ENCODE peak calls at places on chromosomes 5 and 9, in ten cellular contexts. One of them, this sample, is unnamed.

GRCh38 chr5:154444559-154445421 is 1.0 kb upstream of the SAP30L start:
- DNase-seq in PC-3: peak
- DNase-seq in fibroblast of lung: peak
- DNase-seq in neural progenitor cell: peak
- DNase-seq in astrocyte: no peak
- DNase-seq in IMR-90: no peak
- DNase-seq in HCT116: no peak
- DNase-seq in K562: peak
- DNase-seq in endodermal cell: peak
- DNase-seq in SK-N-SH: peak
- DNase-seq in this sample: peak

GRCh38 chr5:88882321-88883038 is 504 bp downstream of the MEF2C start:
- DNase-seq in PC-3: peak
- DNase-seq in fibroblast of lung: peak
- DNase-seq in neural progenitor cell: no peak
- DNase-seq in astrocyte: no peak
- DNase-seq in IMR-90: peak
- DNase-seq in HCT116: no peak
- DNase-seq in K562: no peak
- DNase-seq in endodermal cell: peak
- DNase-seq in SK-N-SH: no peak
- DNase-seq in this sample: peak

GRCh38 chr5:31853398-31854135 is 214.6 kb downstream of the PDZD2 start:
- DNase-seq in PC-3: peak
- DNase-seq in fibroblast of lung: no peak
- DNase-seq in neural progenitor cell: peak
- DNase-seq in astrocyte: no peak
- DNase-seq in IMR-90: no peak
- DNase-seq in HCT116: no peak
- DNase-seq in K562: no peak
- DNase-seq in endodermal cell: peak
- DNase-seq in SK-N-SH: no peak
- DNase-seq in this sample: no peak

GRCh38 chr9:110555971-110556370 is 23.6 kb downstream of the SVEP1 start:
- DNase-seq in PC-3: no peak
- DNase-seq in fibroblast of lung: peak
- DNase-seq in neural progenitor cell: no peak
- DNase-seq in astrocyte: peak
- DNase-seq in IMR-90: peak
- DNase-seq in HCT116: no peak
- DNase-seq in K562: no peak
- DNase-seq in endodermal cell: no peak
- DNase-seq in SK-N-SH: no peak
- DNase-seq in this sample: peak

GRCh38 chr9:138022121-138022741 is 144.6 kb downstream of the CACNA1B start:
- DNase-seq in PC-3: peak
- DNase-seq in fibroblast of lung: no peak
- DNase-seq in neural progenitor cell: peak
- DNase-seq in astrocyte: no peak
- DNase-seq in IMR-90: no peak
- DNase-seq in HCT116: peak
- DNase-seq in K562: peak
- DNase-seq in endodermal cell: peak
- DNase-seq in SK-N-SH: peak
- DNase-seq in this sample: no peak

GRCh38 chr5:153629027-153629426 is 138.6 kb downstream of the GRIA1 start:
- DNase-seq in PC-3: peak
- DNase-seq in fibroblast of lung: peak
- DNase-seq in neural progenitor cell: peak
- DNase-seq in astrocyte: peak
- DNase-seq in IMR-90: peak
- DNase-seq in HCT116: peak
- DNase-seq in K562: no peak
- DNase-seq in endodermal cell: peak
- DNase-seq in SK-N-SH: peak
- DNase-seq in this sample: peak

GRCh38 chr5:74673011-74673790 is 11.8 kb upstream of the HEXB start:
- DNase-seq in PC-3: peak
- DNase-seq in fibroblast of lung: peak
- DNase-seq in neural progenitor cell: peak
- DNase-seq in astrocyte: no peak
- DNase-seq in IMR-90: peak
- DNase-seq in HCT116: peak
- DNase-seq in K562: no peak
- DNase-seq in endodermal cell: no peak
- DNase-seq in SK-N-SH: peak
- DNase-seq in this sample: no peak

GRCh38 chr9:801399-802071 is 40.0 kb upstream of the DMRT1 start:
- DNase-seq in PC-3: no peak
- DNase-seq in fibroblast of lung: peak
- DNase-seq in neural progenitor cell: no peak
- DNase-seq in astrocyte: peak
- DNase-seq in IMR-90: peak
- DNase-seq in HCT116: no peak
- DNase-seq in K562: no peak
- DNase-seq in endodermal cell: no peak
- DNase-seq in SK-N-SH: no peak
- DNase-seq in this sample: no peak

GRCh38 chr9:113636693-113637092 is 173.2 kb downstream of the RGS3 start:
- DNase-seq in PC-3: no peak
- DNase-seq in fibroblast of lung: no peak
- DNase-seq in neural progenitor cell: no peak
- DNase-seq in astrocyte: no peak
- DNase-seq in IMR-90: no peak
- DNase-seq in HCT116: no peak
- DNase-seq in K562: no peak
- DNase-seq in endodermal cell: no peak
- DNase-seq in SK-N-SH: no peak
- DNase-seq in this sample: no peak

GRCh38 chr5:136082390-136083193 is 50.1 kb upstream of the SMAD5 start:
- DNase-seq in PC-3: peak
- DNase-seq in fibroblast of lung: peak
- DNase-seq in neural progenitor cell: peak
- DNase-seq in astrocyte: no peak
- DNase-seq in IMR-90: peak
- DNase-seq in HCT116: peak
- DNase-seq in K562: peak
- DNase-seq in endodermal cell: peak
- DNase-seq in SK-N-SH: peak
- DNase-seq in this sample: peak

GRCh38 chr9:94078086-94078485 is 6.2 kb upstream of the PTPDC1 start:
- DNase-seq in PC-3: no peak
- DNase-seq in fibroblast of lung: no peak
- DNase-seq in neural progenitor cell: no peak
- DNase-seq in astrocyte: no peak
- DNase-seq in IMR-90: no peak
- DNase-seq in HCT116: no peak
- DNase-seq in K562: no peak
- DNase-seq in endodermal cell: no peak
- DNase-seq in SK-N-SH: no peak
- DNase-seq in this sample: no peak

GRCh38 chr5:10099548-10099947 is 150.1 kb downstream of the ATPSCKMT start:
- DNase-seq in PC-3: no peak
- DNase-seq in fibroblast of lung: no peak
- DNase-seq in neural progenitor cell: no peak
- DNase-seq in astrocyte: no peak
- DNase-seq in IMR-90: no peak
- DNase-seq in HCT116: no peak
- DNase-seq in K562: no peak
- DNase-seq in endodermal cell: no peak
- DNase-seq in SK-N-SH: no peak
- DNase-seq in this sample: no peak

GRCh38 chr9:119677811-119678530 is 308.7 kb upstream of the BRINP1 start:
- DNase-seq in PC-3: no peak
- DNase-seq in fibroblast of lung: no peak
- DNase-seq in neural progenitor cell: no peak
- DNase-seq in astrocyte: no peak
- DNase-seq in IMR-90: no peak
- DNase-seq in HCT116: no peak
- DNase-seq in K562: no peak
- DNase-seq in endodermal cell: no peak
- DNase-seq in SK-N-SH: no peak
- DNase-seq in this sample: no peak

GRCh38 chr5:68688547-68688946 is 405.3 kb upstream of the SLC30A5 start:
- DNase-seq in PC-3: no peak
- DNase-seq in fibroblast of lung: no peak
- DNase-seq in neural progenitor cell: no peak
- DNase-seq in astrocyte: no peak
- DNase-seq in IMR-90: no peak
- DNase-seq in HCT116: no peak
- DNase-seq in K562: no peak
- DNase-seq in endodermal cell: no peak
- DNase-seq in SK-N-SH: no peak
- DNase-seq in this sample: no peak

DNA sequence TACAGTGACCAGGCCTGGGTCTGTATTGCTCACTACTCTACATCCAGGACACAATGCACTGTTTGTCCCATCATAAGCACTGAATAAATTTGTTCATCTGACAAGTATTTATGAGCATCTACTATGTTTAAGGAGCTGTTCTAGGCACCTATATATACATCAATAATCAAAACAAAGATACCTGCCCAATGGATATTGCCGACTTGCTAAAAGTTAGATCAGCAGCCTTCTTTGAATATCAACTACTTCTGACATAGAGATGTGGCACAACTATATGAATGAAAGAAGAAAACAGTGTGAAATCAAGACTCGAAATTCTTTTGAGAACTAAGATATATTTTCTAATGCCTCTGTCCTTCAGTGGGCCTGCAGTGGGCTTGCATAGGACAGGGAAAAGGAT is 215.7 kb downstream of the ARL15 start:
- DNase-seq in PC-3: no peak
- DNase-seq in fibroblast of lung: no peak
- DNase-seq in neural progenitor cell: no peak
- DNase-seq in astrocyte: no peak
- DNase-seq in IMR-90: no peak
- DNase-seq in HCT116: no peak
- DNase-seq in K562: no peak
- DNase-seq in endodermal cell: no peak
- DNase-seq in SK-N-SH: no peak
- DNase-seq in this sample: no peak
- H3K9ac ChIP-seq in PC-3: no peak
- H3K9ac ChIP-seq in fibroblast of lung: no peak
- H3K9ac ChIP-seq in neural progenitor cell: no peak
- H3K9ac ChIP-seq in astrocyte: no peak
- H3K9ac ChIP-seq in IMR-90: no peak
- H3K9ac ChIP-seq in HCT116: no peak
- H3K9ac ChIP-seq in K562: no peak
- H3K9ac ChIP-seq in endodermal cell: no peak
- H3K9ac ChIP-seq in SK-N-SH: no peak
- H3K9ac ChIP-seq in this sample: no peak

DNA sequence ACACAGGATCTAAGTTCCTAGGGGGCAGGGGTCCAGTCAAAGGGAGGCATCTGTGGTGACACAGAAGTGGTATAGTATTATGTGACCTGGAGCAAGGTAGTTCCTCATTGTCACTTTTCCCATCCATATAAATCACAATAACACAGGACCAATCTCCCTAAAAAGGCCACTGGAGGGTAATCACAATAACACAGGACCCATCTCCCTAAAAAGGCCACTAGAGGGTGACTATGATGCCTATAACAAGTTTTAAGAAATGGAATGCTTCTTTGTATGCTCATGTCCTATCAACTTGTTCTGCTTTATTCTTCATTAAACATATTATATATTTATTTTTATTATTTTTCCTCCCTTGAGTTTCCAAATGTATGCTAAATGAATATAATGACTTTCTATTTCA is 254.6 kb downstream of the ASTN2 start:
- DNase-seq in PC-3: no peak
- DNase-seq in fibroblast of lung: no peak
- DNase-seq in neural progenitor cell: peak
- DNase-seq in astrocyte: no peak
- DNase-seq in IMR-90: no peak
- DNase-seq in HCT116: no peak
- DNase-seq in K562: no peak
- DNase-seq in endodermal cell: no peak
- DNase-seq in SK-N-SH: no peak
- DNase-seq in this sample: no peak
- TF ChIP-seq CTCF in PC-3: no peak
- TF ChIP-seq CTCF in fibroblast of lung: no peak
- TF ChIP-seq CTCF in neural progenitor cell: peak
- TF ChIP-seq CTCF in astrocyte: peak
- TF ChIP-seq CTCF in IMR-90: no peak
- TF ChIP-seq CTCF in HCT116: no peak
- TF ChIP-seq CTCF in K562: no peak
- TF ChIP-seq CTCF in endodermal cell: peak
- TF ChIP-seq CTCF in SK-N-SH: no peak
- TF ChIP-seq CTCF in this sample: no peak

GRCh38 chr5:188488-189481 is 2.5 kb upstream of the LRRC14B start:
- DNase-seq in PC-3: peak
- DNase-seq in fibroblast of lung: peak
- DNase-seq in neural progenitor cell: peak
- DNase-seq in astrocyte: peak
- DNase-seq in IMR-90: peak
- DNase-seq in HCT116: peak
- DNase-seq in K562: peak
- DNase-seq in endodermal cell: peak
- DNase-seq in SK-N-SH: peak
- DNase-seq in this sample: peak

GRCh38 chr5:190366-191035 is 794 bp upstream of the LRRC14B start:
- DNase-seq in PC-3: no peak
- DNase-seq in fibroblast of lung: no peak
- DNase-seq in neural progenitor cell: no peak
- DNase-seq in astrocyte: no peak
- DNase-seq in IMR-90: no peak
- DNase-seq in HCT116: no peak
- DNase-seq in K562: no peak
- DNase-seq in endodermal cell: no peak
- DNase-seq in SK-N-SH: no peak
- DNase-seq in this sample: no peak

GRCh38 chr5:191036-191948 is at the start of gene LRRC14B:
- DNase-seq in PC-3: no peak
- DNase-seq in fibroblast of lung: no peak
- DNase-seq in neural progenitor cell: no peak
- DNase-seq in astrocyte: no peak
- DNase-seq in IMR-90: no peak
- DNase-seq in HCT116: no peak
- DNase-seq in K562: no peak
- DNase-seq in endodermal cell: no peak
- DNase-seq in SK-N-SH: no peak
- DNase-seq in this sample: no peak

GRCh38 chr5:189486-189885 is 1.8 kb upstream of the LRRC14B start:
- DNase-seq in PC-3: no peak
- DNase-seq in fibroblast of lung: no peak
- DNase-seq in neural progenitor cell: no peak
- DNase-seq in astrocyte: no peak
- DNase-seq in IMR-90: no peak
- DNase-seq in HCT116: no peak
- DNase-seq in K562: no peak
- DNase-seq in endodermal cell: no peak
- DNase-seq in SK-N-SH: no peak
- DNase-seq in this sample: no peak

GRCh38 chr5:189976-190365 is 1.3 kb upstream of the LRRC14B start:
- DNase-seq in PC-3: no peak
- DNase-seq in fibroblast of lung: no peak
- DNase-seq in neural progenitor cell: no peak
- DNase-seq in astrocyte: no peak
- DNase-seq in IMR-90: no peak
- DNase-seq in HCT116: no peak
- DNase-seq in K562: peak
- DNase-seq in endodermal cell: no peak
- DNase-seq in SK-N-SH: no peak
- DNase-seq in this sample: no peak
- H3K9ac ChIP-seq in PC-3: no peak
- H3K9ac ChIP-seq in fibroblast of lung: no peak
- H3K9ac ChIP-seq in neural progenitor cell: no peak
- H3K9ac ChIP-seq in astrocyte: no peak
- H3K9ac ChIP-seq in IMR-90: no peak
- H3K9ac ChIP-seq in HCT116: no peak
- H3K9ac ChIP-seq in K562: no peak
- H3K9ac ChIP-seq in endodermal cell: no peak
- H3K9ac ChIP-seq in SK-N-SH: no peak
- H3K9ac ChIP-seq in this sample: no peak

GRCh38 chr9:125789196-125789595 is 42.0 kb downstream of the PBX3 start:
- DNase-seq in PC-3: no peak
- DNase-seq in fibroblast of lung: no peak
- DNase-seq in neural progenitor cell: no peak
- DNase-seq in astrocyte: no peak
- DNase-seq in IMR-90: no peak
- DNase-seq in HCT116: no peak
- DNase-seq in K562: no peak
- DNase-seq in endodermal cell: no peak
- DNase-seq in SK-N-SH: no peak
- DNase-seq in this sample: no peak
- TF ChIP-seq CTCF in PC-3: no peak
- TF ChIP-seq CTCF in fibroblast of lung: no peak
- TF ChIP-seq CTCF in neural progenitor cell: no peak
- TF ChIP-seq CTCF in astrocyte: no peak
- TF ChIP-seq CTCF in IMR-90: no peak
- TF ChIP-seq CTCF in HCT116: no peak
- TF ChIP-seq CTCF in K562: no peak
- TF ChIP-seq CTCF in endodermal cell: no peak
- TF ChIP-seq CTCF in SK-N-SH: no peak
- TF ChIP-seq CTCF in this sample: no peak

This sample was measured in colonic mucosa.